ENCODE peak calls at places on chromosomes 4 and X, in five cellular contexts. T is Daoy, R is M059J, G is GDM1, M is gastrocnemius medialis. N is an unnamed sample.

GRCh38 chr4:3827616-3828492 is 61.7 kb downstream of the ADRA2C start:
- DNase-seq in T (peak; percentile 68), M (no peak), R (peak; percentile 52), G (no peak), N (peak; percentile 81)

GRCh38 chrX:119758682-119759332 is 419 bp downstream of the SOWAHD start:
- DNase-seq in M (no peak), T (peak; percentile 19), R (no peak), G (no peak), N (no peak)

GRCh38 chr4:89275587-89275986 is 32.0 kb downstream of the GPRIN3 start:
- DNase-seq in M (no peak), G (no peak), T (no peak), R (peak; percentile 10), N (no peak)

GRCh38 chr4:40688446-40689095 is 58.9 kb upstream of the RBM47 start:
- DNase-seq in M (no peak), G (no peak), R (peak; percentile 44), T (no peak), N (no peak)

GRCh38 chr4:103478729-103479128 is 241.1 kb downstream of the TACR3 start:
- DNase-seq in R (no peak), T (no peak), G (no peak), M (no peak), N (no peak)

GRCh38 chrX:44267861-44268260 is 75.6 kb downstream of the EFHC2 start:
- DNase-seq in G (no peak), M (no peak), R (no peak), T (no peak), N (no peak)

GRCh38 chrX:47241201-47242011 is 8.6 kb downstream of the USP11 start:
- DNase-seq in M (no peak), T (no peak), R (no peak), G (no peak), N (no peak)

GRCh38 chr4:82423245-82424054 is 6.8 kb downstream of the HNRNPDL start:
- DNase-seq in T (peak; percentile 15), M (no peak), R (peak; percentile 75), G (no peak), N (no peak)

GRCh38 chr4:139126898-139127297 is 50.1 kb downstream of the ELF2 start:
- DNase-seq in G (no peak), M (no peak), T (no peak), R (no peak), N (no peak)

GRCh38 chr4:89753601-89754066 is 83.3 kb downstream of the SNCA start:
- DNase-seq in R (peak; percentile 92), T (peak; percentile 53), M (no peak), G (no peak), N (peak; percentile 73)

GRCh38 chrX:2150722-2151121 is 350.1 kb downstream of the DHRSX start:
- DNase-seq in R (no peak), T (no peak), G (no peak), M (no peak), N (no peak)

GRCh38 chr4:24248674-24249644 is 335.4 kb downstream of the DHX15 start:
- DNase-seq in T (no peak), M (peak; percentile 27), G (no peak), R (no peak), N (no peak)

GRCh38 chr4:5973033-5973432 is 45.2 kb downstream of the C4orf50 start:
- DNase-seq in T (no peak), R (no peak), G (no peak), M (no peak), N (no peak)

GRCh38 chr4:86564795-86565194 is 29.3 kb upstream of the PTPN13 start:
- DNase-seq in G (peak; percentile 75), T (no peak), M (no peak), R (no peak), N (no peak)

GRCh38 chr4:125677665-125678307 is 363.0 kb downstream of the FAT4 start:
- DNase-seq in T (no peak), M (no peak), G (no peak), R (peak; percentile 10), N (no peak)

GRCh38 chr4:186104895-186105720 is 604 bp downstream of the FAM149A start:
- DNase-seq in R (no peak), M (no peak), T (no peak), G (no peak), N (no peak)

GRCh38 chrX:51614353-51614752 is 4.4 kb downstream of the CENPVL3 start:
- DNase-seq in T (peak; percentile 13), M (no peak), R (peak; percentile 30), G (no peak), N (peak; percentile 55)

GRCh38 chrX:103240155-103240554 is 14.8 kb downstream of the TCEAL8 start:
- DNase-seq in G (no peak), M (no peak), T (no peak), R (no peak), N (no peak)

GRCh38 chr4:112916868-112917267 is 132.6 kb upstream of the ANK2 start:
- DNase-seq in R (peak; percentile 37), G (no peak), M (no peak), T (peak; percentile 19), N (peak; percentile 20)

GRCh38 chr4:183171484-183172267 is 72.6 kb downstream of the WWC2 start:
- DNase-seq in T (no peak), M (no peak), G (no peak), R (no peak), N (no peak)

GRCh38 chrX:18983711-18984380 is at the start of gene PHKA2:
- DNase-seq in M (peak; percentile 31), R (peak; percentile 64), G (peak; percentile 65), T (peak; percentile 58), N (peak; percentile 25)

GRCh38 chr4:110615366-110616161 is 7.3 kb downstream of the PITX2 start:
- DNase-seq in G (no peak), M (no peak), T (no peak), R (no peak), N (no peak)